ENCODE peak calls at places on chromosomes 11 and 22, in seven cellular contexts. F, V, L, H, A, M and E are unnamed samples.

GRCh38 chr22:30470655-30471054 is 1.2 kb downstream of the SEC14L3 start:
- DNase-seq in F (no peak), V (no peak), L (no peak), H (no peak), A (no peak), M (no peak), E (no peak)

GRCh38 chr11:9716275-9717039 is 52.6 kb downstream of the SWAP70 start:
- DNase-seq in F (no peak), V (no peak), L (no peak), H (no peak), A (no peak), M (no peak), E (no peak)

GRCh38 chr22:33401291-33401690 is 343.1 kb upstream of the SYN3 start:
- DNase-seq in F (no peak), V (no peak), L (no peak), H (no peak), A (no peak), M (no peak), E (no peak)

GRCh38 chr22:31333648-31334047 is 12.5 kb downstream of the PATZ1 start:
- DNase-seq in F (no peak), V (no peak), L (no peak), H (no peak), A (no peak), M (no peak), E (no peak)

GRCh38 chr11:48081151-48082010 is 101.0 kb downstream of the PTPRJ start:
- DNase-seq in F (no peak), V (no peak), L (no peak), H (peak), A (no peak), M (no peak), E (no peak)

GRCh38 chr22:50445071-50445879 is 29.6 kb downstream of the SBF1 start:
- DNase-seq in F (peak), V (no peak), L (peak), H (no peak), A (no peak), M (no peak), E (no peak)

GRCh38 chr11:1758611-1759150 is 5.0 kb downstream of the CTSD start:
- DNase-seq in F (no peak), V (no peak), L (no peak), H (no peak), A (no peak), M (no peak), E (no peak)

GRCh38 chr11:60118333-60118732 is 29.9 kb downstream of the MS4A2 start:
- DNase-seq in F (peak), V (no peak), L (no peak), H (no peak), A (no peak), M (no peak), E (no peak)

GRCh38 chr22:45441158-45441557 is 27.7 kb downstream of the RIBC2 start:
- DNase-seq in F (peak), V (peak), L (no peak), H (no peak), A (no peak), M (peak), E (peak)

GRCh38 chr11:8832571-8833260 is 78.3 kb upstream of the AKIP1 start:
- DNase-seq in F (peak), V (no peak), L (no peak), H (no peak), A (no peak), M (peak), E (peak)

GRCh38 chr22:21082248-21082647 is 36.5 kb downstream of the LRRC74B start:
- DNase-seq in F (no peak), V (no peak), L (no peak), H (no peak), A (no peak), M (no peak), E (no peak)

GRCh38 chr11:127252321-127252720 is 251.8 kb upstream of the KIRREL3 start:
- DNase-seq in F (no peak), V (no peak), L (no peak), H (no peak), A (peak), M (no peak), E (no peak)

GRCh38 chr22:23210428-23211170 is 30.3 kb downstream of the BCR start:
- DNase-seq in F (no peak), V (no peak), L (no peak), H (no peak), A (no peak), M (no peak), E (no peak)

GRCh38 chr11:82683029-82683428 is 50.6 kb downstream of the FAM181B start:
- DNase-seq in F (peak), V (no peak), L (no peak), H (no peak), A (no peak), M (no peak), E (no peak)

GRCh38 chr11:43574949-43575915 is 105.3 kb upstream of the HSD17B12 start:
- DNase-seq in F (peak), V (no peak), L (no peak), H (no peak), A (no peak), M (no peak), E (no peak)

GRCh38 chr22:40819741-40820140 is 595 bp upstream of the SLC25A17 start:
- DNase-seq in F (peak), V (no peak), L (no peak), H (no peak), A (no peak), M (peak), E (peak)

GRCh38 chr11:15603208-15603607 is 488.5 kb downstream of the INSC start:
- DNase-seq in F (no peak), V (no peak), L (no peak), H (no peak), A (no peak), M (no peak), E (no peak)

GRCh38 chr22:40396882-40397281 is 26.5 kb downstream of the SGSM3 start:
- DNase-seq in F (peak), V (peak), L (no peak), H (no peak), A (no peak), M (no peak), E (peak)

GRCh38 chr11:10348650-10349280 is 43.9 kb downstream of the ADM start:
- DNase-seq in F (no peak), V (no peak), L (no peak), H (no peak), A (no peak), M (no peak), E (no peak)

GRCh38 chr11:118621071-118621815 is 13.8 kb downstream of the PHLDB1 start:
- DNase-seq in F (peak), V (peak), L (no peak), H (peak), A (no peak), M (peak), E (peak)

GRCh38 chr11:64874841-64875240 is 3.6 kb downstream of the EHD1 start:
- DNase-seq in F (no peak), V (no peak), L (no peak), H (no peak), A (no peak), M (no peak), E (no peak)

GRCh38 chr22:27278986-27279385 is 522.6 kb downstream of the MN1 start:
- DNase-seq in F (no peak), V (no peak), L (no peak), H (no peak), A (no peak), M (no peak), E (peak)

GRCh38 chr11:45815747-45816146 is 10.8 kb downstream of the SLC35C1 start:
- DNase-seq in F (peak), V (no peak), L (no peak), H (no peak), A (no peak), M (no peak), E (no peak)

GRCh38 chr11:31236052-31236652 is 133.4 kb downstream of the DCDC1 start:
- DNase-seq in F (no peak), V (no peak), L (no peak), H (no peak), A (no peak), M (peak), E (no peak)

GRCh38 chr22:39520874-39521857 is 804 bp downstream of the ATF4 start:
- DNase-seq in F (peak), V (peak), L (peak), H (peak), A (no peak), M (no peak), E (no peak)

GRCh38 chr11:450809-451451 is 851 bp downstream of the PTDSS2 start:
- DNase-seq in F (peak), V (peak), L (peak), H (no peak), A (no peak), M (no peak), E (no peak)

GRCh38 chr22:31439805-31440204 is 40.4 kb downstream of the DRG1 start:
- DNase-seq in F (no peak), V (no peak), L (no peak), H (no peak), A (no peak), M (no peak), E (no peak)

GRCh38 chr11:122170815-122171475 is 54.9 kb upstream of the BLID start:
- DNase-seq in F (no peak), V (no peak), L (no peak), H (no peak), A (no peak), M (no peak), E (no peak)

GRCh38 chr11:14422052-14422813 is 63.2 kb upstream of the RRAS2 start:
- DNase-seq in F (peak), V (peak), L (no peak), H (peak), A (no peak), M (peak), E (peak)

GRCh38 chr11:68328374-68329091 is 16.1 kb downstream of the LRP5 start:
- DNase-seq in F (peak), V (peak), L (no peak), H (no peak), A (no peak), M (no peak), E (no peak)

GRCh38 chr11:60914620-60915249 is 777 bp downstream of the TMEM109 start:
- DNase-seq in F (peak), V (peak), L (no peak), H (no peak), A (no peak), M (no peak), E (no peak)

GRCh38 chr11:114081641-114082414 is 22.3 kb downstream of the ZBTB16 start:
- DNase-seq in F (no peak), V (no peak), L (no peak), H (no peak), A (no peak), M (no peak), E (no peak)

GRCh38 chr22:40665312-40665711 is 14.0 kb upstream of the MCHR1 start:
- DNase-seq in F (no peak), V (no peak), L (no peak), H (no peak), A (no peak), M (no peak), E (no peak)

GRCh38 chr11:27933992-27934829 is 173.7 kb downstream of the KIF18A start:
- DNase-seq in F (peak), V (no peak), L (no peak), H (no peak), A (no peak), M (no peak), E (no peak)

GRCh38 chr11:75275581-75275980 is 35.0 kb downstream of the TPBGL start:
- DNase-seq in F (peak), V (peak), L (peak), H (no peak), A (no peak), M (peak), E (no peak)

GRCh38 chr22:29830585-29830984 is 7.5 kb downstream of the ASCC2 start:
- DNase-seq in F (no peak), V (no peak), L (no peak), H (no peak), A (no peak), M (no peak), E (no peak)

GRCh38 chr11:84250834-84251613 is 964.9 kb upstream of the CCDC90B start:
- DNase-seq in F (no peak), V (no peak), L (no peak), H (no peak), A (no peak), M (no peak), E (no peak)